ENCODE peak calls at places on chromosomes 11 and 22, in seven cellular contexts. O, T, Q, F, I, G and E are unnamed samples.

GRCh38 chr22:43885786-43886185 is 6.0 kb downstream of the PNPLA5 start:
- DNase-seq in T (no peak), O (no peak), I (no peak), G (no peak), F (no peak), Q (no peak), E (peak; percentile 36)

GRCh38 chr11:134150195-134150903 is 73.4 kb downstream of the NCAPD3 start:
- DNase-seq in I (no peak), T (no peak), F (no peak), Q (no peak), O (no peak), G (no peak), E (no peak)

GRCh38 chr11:1025410-1026162 is 10.9 kb downstream of the MUC6 start:
- DNase-seq in O (no peak), I (no peak), G (no peak), T (no peak), F (no peak), Q (no peak), E (no peak)

GRCh38 chr22:19579113-19579811 is 55.1 kb upstream of the CLDN5 start:
- DNase-seq in Q (no peak), G (no peak), O (no peak), I (no peak), F (no peak), T (no peak), E (no peak)

GRCh38 chr11:31968774-31969433 is 122.0 kb upstream of the RCN1 start:
- DNase-seq in I (no peak), T (no peak), G (no peak), O (no peak), F (no peak), Q (no peak), E (no peak)

GRCh38 chr11:19673924-19674390 is 38.7 kb upstream of the NAV2 start:
- DNase-seq in T (no peak), G (no peak), F (peak; percentile 84), O (no peak), Q (no peak), I (no peak), E (peak; percentile 86)

GRCh38 chr11:45652781-45653180 is 12.6 kb downstream of the CHST1 start:
- DNase-seq in O (no peak), G (no peak), Q (no peak), F (peak; percentile 24), I (no peak), T (no peak), E (peak; percentile 26)

GRCh38 chr22:38766076-38766777 is 10.4 kb upstream of the SUN2 start:
- DNase-seq in O (no peak), Q (no peak), I (peak; percentile 41), T (no peak), F (no peak), G (peak; percentile 33), E (no peak)

GRCh38 chr11:132539590-132540368 is 992.5 kb downstream of the OPCML start:
- DNase-seq in I (no peak), G (no peak), O (no peak), T (no peak), Q (no peak), F (no peak), E (no peak)

GRCh38 chr11:82406611-82407010 is 327.1 kb downstream of the FAM181B start:
- DNase-seq in I (no peak), O (no peak), T (no peak), G (no peak), Q (no peak), F (no peak), E (no peak)

GRCh38 chr22:45804986-45805325 is 133.3 kb downstream of the ATXN10 start:
- DNase-seq in Q (peak; percentile 96), O (no peak), G (no peak), T (no peak), F (no peak), I (peak; percentile 73), E (no peak)

GRCh38 chr11:65895482-65895981 is 4.7 kb downstream of the FOSL1 start:
- DNase-seq in Q (no peak), F (no peak), G (no peak), O (no peak), I (no peak), T (no peak), E (no peak)

GRCh38 chr11:12731841-12732336 is 57.7 kb downstream of the TEAD1 start:
- DNase-seq in Q (peak; percentile 63), G (no peak), O (no peak), T (no peak), F (no peak), I (no peak), E (no peak)

GRCh38 chr11:79902493-79902892 is 461.7 kb upstream of the TENM4 start:
- DNase-seq in I (no peak), O (no peak), T (no peak), G (no peak), Q (no peak), F (no peak), E (no peak)
- H3K27me3 ChIP-seq in I (no peaks in the 10 kb centered on the region), O (no peaks in the 10 kb centered on the region), T (no peaks in the 10 kb centered on the region), G (no peaks in the 10 kb centered on the region), Q (no peaks in the 10 kb centered on the region), F (no peaks in the 10 kb centered on the region), E (no peaks in the 10 kb centered on the region)

DNA sequence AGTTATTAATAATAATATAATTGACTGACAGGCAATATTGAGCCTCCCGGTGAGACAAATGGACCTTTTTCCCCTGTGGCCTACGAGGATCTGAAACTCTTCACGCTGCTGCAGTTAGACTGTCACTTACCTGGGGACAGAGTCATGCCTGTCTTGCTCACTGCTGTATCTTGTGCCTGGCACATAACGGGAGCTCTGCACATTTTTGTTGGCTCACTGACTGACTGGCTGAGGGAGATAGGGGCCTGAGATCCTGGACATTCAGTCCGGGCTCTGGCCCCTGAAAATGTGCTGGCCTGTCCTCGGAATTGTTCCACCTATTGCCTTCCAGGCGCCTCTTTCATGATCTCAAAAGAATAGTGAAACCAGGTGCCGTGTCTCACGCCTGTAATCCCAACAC is 743 bp upstream of the CD3D start:
- DNase-seq in I (no peak), F (no peak), G (no peak), T (no peak), Q (no peak), O (no peak), E (no peak)
- H3K27me3 ChIP-seq in I (peaks cover 6% of the 10 kb centered on the region), F (peaks cover 9% of the 10 kb centered on the region), G (no peaks in the 10 kb centered on the region), T (no peaks in the 10 kb centered on the region), Q (peaks cover 4% of the 10 kb centered on the region), O (no peaks in the 10 kb centered on the region), E (no peaks in the 10 kb centered on the region)

GRCh38 chr11:70144262-70144661 is 58.8 kb upstream of the FADD start:
- DNase-seq in O (no peak), Q (no peak), I (no peak), G (no peak), F (no peak), T (no peak), E (no peak)
- H3K27me3 ChIP-seq in O (no peaks in the 10 kb centered on the region), Q (peaks cover 8% of the 10 kb centered on the region), I (no peaks in the 10 kb centered on the region), G (peaks cover 40% of the 10 kb centered on the region), F (peaks cover 34% of the 10 kb centered on the region), T (peaks cover 7% of the 10 kb centered on the region), E (peaks cover 9% of the 10 kb centered on the region)

GRCh38 chr11:69903206-69903605 is 84.0 kb upstream of the FGF3 start:
- DNase-seq in G (no peak), T (no peak), F (no peak), Q (no peak), O (peak; percentile 63), I (no peak), E (no peak)

GRCh38 chr11:69906453-69906907 is 87.3 kb upstream of the FGF3 start:
- DNase-seq in F (no peak), T (no peak), Q (no peak), G (no peak), O (no peak), I (no peak), E (no peak)

GRCh38 chr11:69904331-69905201 is 85.3 kb upstream of the FGF3 start:
- DNase-seq in Q (no peak), I (no peak), O (peak; percentile 61), F (no peak), T (no peak), G (no peak), E (no peak)

GRCh38 chr11:69905611-69906452 is 86.6 kb upstream of the FGF3 start:
- DNase-seq in I (no peak), F (no peak), T (no peak), G (no peak), Q (no peak), O (peak; percentile 51), E (peak; percentile 51)

DNA sequence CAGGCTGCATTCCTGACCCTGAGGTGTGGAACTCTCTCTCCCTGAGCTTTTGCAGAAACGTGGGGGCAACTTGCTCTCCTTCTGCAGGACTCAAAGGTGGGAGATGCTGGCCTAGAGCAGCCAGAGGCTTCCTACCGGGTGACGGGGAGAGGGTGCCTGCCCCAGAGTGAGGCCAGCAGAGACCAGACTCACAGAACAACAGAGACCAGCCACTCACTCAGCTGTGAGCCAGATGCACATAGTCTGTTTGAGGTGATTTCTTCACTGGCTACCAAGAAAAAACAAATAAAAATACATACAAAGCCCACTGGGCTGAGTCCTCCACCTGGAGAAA is 86.0 kb upstream of the FGF3 start:
- DNase-seq in O (no peak), F (no peak), T (no peak), G (no peak), Q (no peak), I (no peak), E (no peak)
- H3K27me3 ChIP-seq in O (no peaks in the 10 kb centered on the region), F (peaks cover 42% of the 10 kb centered on the region), T (no peaks in the 10 kb centered on the region), G (peaks cover 20% of the 10 kb centered on the region), Q (peaks cover 10% of the 10 kb centered on the region), I (peaks cover 10% of the 10 kb centered on the region), E (peaks cover 25% of the 10 kb centered on the region)

GRCh38 chr22:42719133-42719532 is 1.5 kb downstream of the A4GALT start:
- DNase-seq in F (no peak), Q (no peak), G (no peak), I (no peak), O (no peak), T (no peak), E (no peak)
- H3K27me3 ChIP-seq in F (peaks cover 19% of the 10 kb centered on the region), Q (no peaks in the 10 kb centered on the region), G (peaks cover 57% of the 10 kb centered on the region), I (no peaks in the 10 kb centered on the region), O (no peaks in the 10 kb centered on the region), T (peaks cover 12% of the 10 kb centered on the region), E (peaks cover 14% of the 10 kb centered on the region)

GRCh38 chr11:71238285-71238875 is 14.0 kb downstream of the SHANK2 start:
- DNase-seq in G (no peak), F (peak; percentile 38), T (no peak), Q (no peak), O (peak; percentile 17), I (no peak), E (peak; percentile 28)
- H3K27me3 ChIP-seq in G (peaks cover 10% of the 10 kb centered on the region), F (peaks cover 14% of the 10 kb centered on the region), T (no peaks in the 10 kb centered on the region), Q (no peaks in the 10 kb centered on the region), O (no peaks in the 10 kb centered on the region), I (no peaks in the 10 kb centered on the region), E (no peaks in the 10 kb centered on the region)